ENCODE peak calls at places on chromosomes 12 and 14, in six cellular contexts. H is heart right ventricle, Y is pancreas, J is WTC11, I is cardiac fibroblast, G is H9. O is an unnamed sample.

GRCh38 chr12:83865431-83865830 is 1047.2 kb downstream of the SLC6A15 start:
- DNase-seq in H (no peak), Y (no peak), J (no peak), I (no peak), G (no peak), O (no peak)

GRCh38 chr12:42636993-42637392 is 47.4 kb upstream of the PRICKLE1 start:
- DNase-seq in H (no peak), Y (no peak), J (no peak), I (no peak), G (no peak), O (no peak)

GRCh38 chr12:73769337-73769736 is 768.3 kb upstream of the ATXN7L3B start:
- DNase-seq in H (no peak), Y (no peak), J (no peak), I (no peak), G (no peak), O (no peak)

GRCh38 chr12:124543052-124543590 is 24.3 kb downstream of the NCOR2 start:
- DNase-seq in H (no peak), Y (no peak), J (no peak), I (peak), G (no peak), O (no peak)

GRCh38 chr12:31773867-31774266 is 45.0 kb upstream of the AMN1 start:
- DNase-seq in H (no peak), Y (no peak), J (no peak), I (peak), G (no peak), O (no peak)

GRCh38 chr14:35470775-35471174 is 63.2 kb upstream of the INSM2 start:
- DNase-seq in H (no peak), Y (no peak), J (peak), I (peak), G (no peak), O (peak)

GRCh38 chr12:33438890-33439586 is 581 bp downstream of the SYT10 start:
- DNase-seq in H (no peak), Y (no peak), J (peak), I (peak), G (peak), O (peak)

GRCh38 chr14:52355016-52355430 is 40.9 kb downstream of the PTGER2 start:
- DNase-seq in H (no peak), Y (no peak), J (no peak), I (peak), G (no peak), O (no peak)

GRCh38 chr12:27015730-27016076 is 1.5 kb upstream of the TM7SF3 start:
- DNase-seq in H (no peak), Y (no peak), J (no peak), I (peak), G (no peak), O (no peak)

GRCh38 chr14:32083789-32084188 is 6.7 kb downstream of the ARHGAP5 start:
- DNase-seq in H (no peak), Y (no peak), J (no peak), I (no peak), G (no peak), O (no peak)

GRCh38 chr14:77026166-77026929 is 2.2 kb downstream of the IRF2BPL start:
- DNase-seq in H (no peak), Y (peak), J (no peak), I (peak), G (no peak), O (no peak)

GRCh38 chr14:77025744-77026165 is 2.8 kb downstream of the IRF2BPL start:
- DNase-seq in H (no peak), Y (peak), J (peak), I (peak), G (no peak), O (no peak)

GRCh38 chr14:77026930-77027537 is 1.5 kb downstream of the IRF2BPL start:
- DNase-seq in H (peak), Y (peak), J (peak), I (peak), G (no peak), O (no peak)

GRCh38 chr14:77028384-77029246 is at the start of gene IRF2BPL:
- DNase-seq in H (peak), Y (peak), J (peak), I (peak), G (peak), O (peak)

GRCh38 chr14:77027538-77028383 is 747 bp downstream of the IRF2BPL start:
- DNase-seq in H (peak), Y (peak), J (peak), I (peak), G (peak), O (no peak)
- TF ChIP-seq CTCF in H (peak), Y (no peak), J (no peak), I (peak), G (no peak), O (no peak)

GRCh38 chr12:54166543-54167499 is 22.0 kb downstream of the SMUG1 start:
- DNase-seq in H (no peak), Y (no peak), J (no peak), I (no peak), G (no peak), O (no peak)
- TF ChIP-seq CTCF in H (no peak), Y (no peak), J (no peak), I (no peak), G (no peak), O (no peak)

GRCh38 chr12:85644508-85644907 is 191.7 kb downstream of the RASSF9 start:
- DNase-seq in H (no peak), Y (no peak), J (no peak), I (no peak), G (no peak), O (no peak)

GRCh38 chr12:85641796-85642195 is 194.4 kb downstream of the RASSF9 start:
- DNase-seq in H (no peak), Y (no peak), J (no peak), I (peak), G (no peak), O (no peak)

GRCh38 chr12:85639834-85640233 is 196.4 kb downstream of the RASSF9 start:
- DNase-seq in H (no peak), Y (no peak), J (no peak), I (no peak), G (no peak), O (no peak)

GRCh38 chr12:85642288-85642687 is 193.9 kb downstream of the RASSF9 start:
- DNase-seq in H (no peak), Y (no peak), J (no peak), I (no peak), G (no peak), O (no peak)

DNA sequence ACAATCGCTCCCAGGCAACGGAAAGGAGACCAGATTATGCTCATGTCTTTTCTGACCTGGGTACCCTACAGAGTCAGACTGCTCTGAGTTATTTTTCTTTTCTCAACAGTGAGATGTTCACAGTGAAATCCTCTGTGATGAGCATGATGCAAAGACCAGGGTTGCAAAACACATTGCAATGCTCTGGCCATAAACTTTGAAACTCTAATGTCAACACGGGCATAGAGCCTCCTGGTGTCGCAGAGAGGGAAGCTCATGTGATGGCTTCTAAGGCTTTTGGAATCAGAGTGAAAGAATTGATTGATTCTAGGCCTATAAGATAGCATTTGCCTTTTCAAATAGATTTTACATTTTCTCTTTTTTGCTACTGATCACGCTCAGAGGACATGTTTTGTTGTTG is 193.4 kb downstream of the RASSF9 start:
- DNase-seq in H (no peak), Y (no peak), J (no peak), I (peak), G (no peak), O (no peak)
- TF ChIP-seq CTCF in H (no peak), Y (no peak), J (peak), I (peak), G (peak), O (no peak)

GRCh38 chr14:64948612-64949210 is 6.2 kb upstream of the GPX2 start:
- DNase-seq in H (no peak), Y (no peak), J (no peak), I (no peak), G (no peak), O (no peak)
- TF ChIP-seq CTCF in H (no peak), Y (no peak), J (no peak), I (no peak), G (no peak), O (no peak)

DNA sequence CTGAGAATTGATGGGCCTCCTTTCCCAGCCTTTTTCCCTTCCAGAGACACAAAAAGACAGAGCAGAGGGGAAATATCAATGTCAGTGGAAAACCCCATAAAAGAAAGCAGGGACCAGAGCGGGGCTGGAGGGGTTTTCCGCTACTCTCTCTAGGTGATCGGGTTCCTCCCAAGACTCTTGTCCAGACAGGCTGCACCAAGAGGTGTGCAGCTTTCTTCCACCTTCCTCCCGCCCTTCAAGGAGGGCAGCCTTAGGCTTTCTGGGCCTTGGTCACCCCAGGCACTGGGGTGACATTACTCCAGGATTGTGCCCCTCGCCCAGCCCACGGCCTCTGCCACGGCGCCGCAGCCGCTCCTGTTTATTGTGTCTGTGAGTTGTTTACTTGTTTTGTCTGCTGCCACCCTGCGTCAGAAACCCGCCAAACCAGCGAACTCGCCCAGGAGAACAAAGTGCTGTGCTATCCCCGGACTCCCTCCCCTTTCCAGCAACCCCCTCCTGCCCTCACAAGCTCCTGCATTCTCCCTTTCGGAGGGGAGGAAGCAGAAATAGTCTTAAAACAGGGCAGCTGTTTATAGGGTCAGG is 6.7 kb upstream of the HOXC6 start:
- DNase-seq in H (no peak), Y (no peak), J (peak), I (no peak), G (peak), O (no peak)
- TF ChIP-seq CTCF in H (no peak), Y (no peak), J (no peak), I (no peak), G (peak), O (no peak)

GRCh38 chr14:106378191-106378590 is 851.8 kb downstream of the TMEM121 start:
- DNase-seq in H (no peak), Y (no peak), J (no peak), I (no peak), G (no peak), O (no peak)
- TF ChIP-seq CTCF in H (no peak), Y (no peak), J (no peak), I (no peak), G (no peak), O (no peak)

GRCh38 chr14:24944800-24945199 is 105.1 kb downstream of the STXBP6 start:
- DNase-seq in H (no peak), Y (no peak), J (no peak), I (no peak), G (no peak), O (no peak)
- TF ChIP-seq CTCF in H (no peak), Y (no peak), J (no peak), I (no peak), G (no peak), O (no peak)

GRCh38 chr14:90107789-90108188 is 46.0 kb downstream of the KCNK13 start:
- DNase-seq in H (no peak), Y (no peak), J (no peak), I (no peak), G (no peak), O (no peak)

GRCh38 chr14:90105756-90106155 is 44.0 kb downstream of the KCNK13 start:
- DNase-seq in H (no peak), Y (no peak), J (no peak), I (peak), G (no peak), O (no peak)

GRCh38 chr14:90111895-90112534 is 50.2 kb downstream of the KCNK13 start:
- DNase-seq in H (no peak), Y (no peak), J (no peak), I (peak), G (no peak), O (no peak)

GRCh38 chr14:90114554-90114953 is 52.8 kb downstream of the KCNK13 start:
- DNase-seq in H (no peak), Y (no peak), J (no peak), I (no peak), G (no peak), O (no peak)

GRCh38 chr14:90109858-90110257 is 48.1 kb downstream of the KCNK13 start:
- DNase-seq in H (no peak), Y (no peak), J (peak), I (peak), G (peak), O (no peak)
- TF ChIP-seq CTCF in H (no peak), Y (no peak), J (no peak), I (peak), G (peak), O (peak)

GRCh38 chr12:51390457-51391046 is 654 bp downstream of the GALNT6 start:
- DNase-seq in H (no peak), Y (no peak), J (no peak), I (no peak), G (no peak), O (no peak)
- TF ChIP-seq CTCF in H (no peak), Y (no peak), J (no peak), I (no peak), G (no peak), O (no peak)

GRCh38 chr12:59650594-59651229 is 54.9 kb downstream of the SLC16A7 start:
- DNase-seq in H (no peak), Y (no peak), J (no peak), I (peak), G (no peak), O (no peak)
- TF ChIP-seq CTCF in H (peak), Y (no peak), J (no peak), I (peak), G (peak), O (no peak)

O was measured in D721Med.